ENCODE peak calls at places on chromosomes 1 and 21, in seven cellular contexts. One of them, this sample, is unnamed.

GRCh38 chr1:95041491-95042165 is 31.1 kb downstream of the ALG14 start:
- DNase-seq in upper lobe of right lung: no peak
- DNase-seq in B cell: no peak
- DNase-seq in GM23338: no peak
- DNase-seq in CD4-positive, alpha-beta T cell: no peak
- DNase-seq in type B pancreatic cell: no peak
- DNase-seq in AG04450: peak
- DNase-seq in this sample: peak

GRCh38 chr1:188386161-188386560 is 1557.4 kb downstream of the PLA2G4A start:
- DNase-seq in B cell: no peak
- DNase-seq in AG04450: no peak
- DNase-seq in GM23338: no peak
- DNase-seq in upper lobe of right lung: no peak
- DNase-seq in CD4-positive, alpha-beta T cell: no peak
- DNase-seq in type B pancreatic cell: no peak
- DNase-seq in this sample: no peak

GRCh38 chr1:171563675-171564074 is 58.4 kb upstream of the MYOCOS start:
- DNase-seq in upper lobe of right lung: no peak
- DNase-seq in type B pancreatic cell: no peak
- DNase-seq in CD4-positive, alpha-beta T cell: no peak
- DNase-seq in AG04450: peak
- DNase-seq in B cell: no peak
- DNase-seq in GM23338: no peak
- DNase-seq in this sample: peak

GRCh38 chr1:24929876-24930702 is at the start of gene RUNX3:
- DNase-seq in AG04450: no peak
- DNase-seq in type B pancreatic cell: no peak
- DNase-seq in B cell: peak
- DNase-seq in upper lobe of right lung: peak
- DNase-seq in GM23338: peak
- DNase-seq in CD4-positive, alpha-beta T cell: peak
- DNase-seq in this sample: no peak

GRCh38 chr1:14877224-14877623 is 276.3 kb upstream of the TMEM51 start:
- DNase-seq in CD4-positive, alpha-beta T cell: no peak
- DNase-seq in AG04450: no peak
- DNase-seq in type B pancreatic cell: no peak
- DNase-seq in upper lobe of right lung: no peak
- DNase-seq in GM23338: no peak
- DNase-seq in B cell: no peak
- DNase-seq in this sample: no peak

GRCh38 chr1:164479242-164479641 is 79.7 kb upstream of the PBX1 start:
- DNase-seq in AG04450: no peak
- DNase-seq in CD4-positive, alpha-beta T cell: no peak
- DNase-seq in B cell: no peak
- DNase-seq in upper lobe of right lung: no peak
- DNase-seq in type B pancreatic cell: no peak
- DNase-seq in GM23338: no peak
- DNase-seq in this sample: no peak

GRCh38 chr1:25054526-25054925 is 124.5 kb upstream of the RUNX3 start:
- DNase-seq in AG04450: no peak
- DNase-seq in CD4-positive, alpha-beta T cell: no peak
- DNase-seq in B cell: no peak
- DNase-seq in type B pancreatic cell: no peak
- DNase-seq in upper lobe of right lung: peak
- DNase-seq in GM23338: no peak
- DNase-seq in this sample: no peak

GRCh38 chr1:21706151-21706835 is 37.1 kb upstream of the RAP1GAP start:
- DNase-seq in B cell: peak
- DNase-seq in AG04450: no peak
- DNase-seq in type B pancreatic cell: no peak
- DNase-seq in upper lobe of right lung: no peak
- DNase-seq in GM23338: peak
- DNase-seq in CD4-positive, alpha-beta T cell: no peak
- DNase-seq in this sample: peak

GRCh38 chr1:7922301-7922700 is 18.3 kb downstream of the TNFRSF9 start:
- DNase-seq in GM23338: no peak
- DNase-seq in B cell: no peak
- DNase-seq in CD4-positive, alpha-beta T cell: no peak
- DNase-seq in AG04450: no peak
- DNase-seq in upper lobe of right lung: no peak
- DNase-seq in type B pancreatic cell: no peak
- DNase-seq in this sample: peak

GRCh38 chr1:245986404-245987221 is 520.5 kb downstream of the SMYD3 start:
- DNase-seq in AG04450: peak
- DNase-seq in type B pancreatic cell: no peak
- DNase-seq in B cell: no peak
- DNase-seq in CD4-positive, alpha-beta T cell: no peak
- DNase-seq in upper lobe of right lung: no peak
- DNase-seq in GM23338: no peak
- DNase-seq in this sample: peak

GRCh38 chr1:187006896-187007295 is 178.1 kb downstream of the PLA2G4A start:
- DNase-seq in AG04450: no peak
- DNase-seq in CD4-positive, alpha-beta T cell: no peak
- DNase-seq in B cell: no peak
- DNase-seq in upper lobe of right lung: no peak
- DNase-seq in GM23338: no peak
- DNase-seq in type B pancreatic cell: no peak
- DNase-seq in this sample: no peak

GRCh38 chr1:33363470-33363861 is 42.6 kb upstream of the A3GALT2 start:
- DNase-seq in upper lobe of right lung: no peak
- DNase-seq in AG04450: no peak
- DNase-seq in type B pancreatic cell: no peak
- DNase-seq in B cell: no peak
- DNase-seq in GM23338: no peak
- DNase-seq in CD4-positive, alpha-beta T cell: no peak
- DNase-seq in this sample: no peak

GRCh38 chr21:16117851-16118592 is 388.2 kb downstream of the USP25 start:
- DNase-seq in GM23338: no peak
- DNase-seq in upper lobe of right lung: no peak
- DNase-seq in type B pancreatic cell: no peak
- DNase-seq in B cell: no peak
- DNase-seq in CD4-positive, alpha-beta T cell: no peak
- DNase-seq in AG04450: peak
- DNase-seq in this sample: peak

GRCh38 chr1:40901886-40902633 is 39.9 kb upstream of the CITED4 start:
- DNase-seq in CD4-positive, alpha-beta T cell: no peak
- DNase-seq in GM23338: no peak
- DNase-seq in B cell: no peak
- DNase-seq in upper lobe of right lung: peak
- DNase-seq in type B pancreatic cell: no peak
- DNase-seq in AG04450: no peak
- DNase-seq in this sample: peak

GRCh38 chr21:34688145-34688544 is 19.4 kb downstream of the CLIC6 start:
- DNase-seq in AG04450: no peak
- DNase-seq in B cell: no peak
- DNase-seq in upper lobe of right lung: no peak
- DNase-seq in type B pancreatic cell: no peak
- DNase-seq in CD4-positive, alpha-beta T cell: no peak
- DNase-seq in GM23338: peak
- DNase-seq in this sample: peak

GRCh38 chr1:8031176-8031785 is 5.2 kb upstream of the ERRFI1 start:
- DNase-seq in upper lobe of right lung: no peak
- DNase-seq in type B pancreatic cell: no peak
- DNase-seq in B cell: no peak
- DNase-seq in CD4-positive, alpha-beta T cell: peak
- DNase-seq in GM23338: peak
- DNase-seq in AG04450: no peak
- DNase-seq in this sample: peak

GRCh38 chr1:79588719-79589118 is 582.2 kb upstream of the ADGRL4 start:
- DNase-seq in GM23338: peak
- DNase-seq in upper lobe of right lung: no peak
- DNase-seq in CD4-positive, alpha-beta T cell: no peak
- DNase-seq in type B pancreatic cell: no peak
- DNase-seq in AG04450: no peak
- DNase-seq in B cell: no peak
- DNase-seq in this sample: no peak

GRCh38 chr1:79592707-79593106 is 586.2 kb upstream of the ADGRL4 start:
- DNase-seq in GM23338: no peak
- DNase-seq in AG04450: no peak
- DNase-seq in upper lobe of right lung: no peak
- DNase-seq in type B pancreatic cell: no peak
- DNase-seq in B cell: no peak
- DNase-seq in CD4-positive, alpha-beta T cell: no peak
- DNase-seq in this sample: no peak

DNA sequence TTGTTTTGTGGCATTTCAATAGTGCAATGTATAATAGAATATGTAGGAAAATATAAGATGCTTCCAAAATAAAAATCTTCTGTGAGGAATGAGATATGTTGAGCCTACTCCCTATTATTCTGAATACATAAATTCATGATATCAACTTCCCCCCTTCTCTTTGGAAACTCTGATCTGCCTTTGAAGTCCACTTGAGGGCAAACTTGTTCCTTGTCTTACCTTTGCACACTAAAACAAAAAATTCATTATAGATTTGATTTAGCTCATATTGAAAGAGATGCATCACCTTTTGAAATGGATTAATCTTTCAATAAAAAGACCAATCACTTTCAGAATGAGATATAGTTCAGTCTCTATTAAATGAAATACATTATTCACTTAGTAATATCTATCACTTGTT is 580.7 kb upstream of the ADGRL4 start:
- DNase-seq in GM23338: no peak
- DNase-seq in CD4-positive, alpha-beta T cell: no peak
- DNase-seq in AG04450: no peak
- DNase-seq in type B pancreatic cell: no peak
- DNase-seq in upper lobe of right lung: no peak
- DNase-seq in B cell: no peak
- DNase-seq in this sample: peak
- TF ChIP-seq CTCF in GM23338: no peak
- TF ChIP-seq CTCF in CD4-positive, alpha-beta T cell: no peak
- TF ChIP-seq CTCF in AG04450: no peak
- TF ChIP-seq CTCF in type B pancreatic cell: no peak
- TF ChIP-seq CTCF in upper lobe of right lung: no peak
- TF ChIP-seq CTCF in B cell: peak
- TF ChIP-seq CTCF in this sample: peak

GRCh38 chr1:18183477-18183974 is 75.9 kb downstream of the IGSF21 start:
- DNase-seq in B cell: no peak
- DNase-seq in AG04450: no peak
- DNase-seq in upper lobe of right lung: no peak
- DNase-seq in CD4-positive, alpha-beta T cell: no peak
- DNase-seq in type B pancreatic cell: no peak
- DNase-seq in GM23338: no peak
- DNase-seq in this sample: no peak

GRCh38 chr1:18178125-18178524 is 70.5 kb downstream of the IGSF21 start:
- DNase-seq in upper lobe of right lung: no peak
- DNase-seq in B cell: peak
- DNase-seq in type B pancreatic cell: no peak
- DNase-seq in GM23338: no peak
- DNase-seq in AG04450: no peak
- DNase-seq in CD4-positive, alpha-beta T cell: no peak
- DNase-seq in this sample: no peak

GRCh38 chr1:18179009-18179408 is 71.4 kb downstream of the IGSF21 start:
- DNase-seq in type B pancreatic cell: no peak
- DNase-seq in B cell: no peak
- DNase-seq in AG04450: no peak
- DNase-seq in GM23338: no peak
- DNase-seq in CD4-positive, alpha-beta T cell: no peak
- DNase-seq in upper lobe of right lung: no peak
- DNase-seq in this sample: no peak

DNA sequence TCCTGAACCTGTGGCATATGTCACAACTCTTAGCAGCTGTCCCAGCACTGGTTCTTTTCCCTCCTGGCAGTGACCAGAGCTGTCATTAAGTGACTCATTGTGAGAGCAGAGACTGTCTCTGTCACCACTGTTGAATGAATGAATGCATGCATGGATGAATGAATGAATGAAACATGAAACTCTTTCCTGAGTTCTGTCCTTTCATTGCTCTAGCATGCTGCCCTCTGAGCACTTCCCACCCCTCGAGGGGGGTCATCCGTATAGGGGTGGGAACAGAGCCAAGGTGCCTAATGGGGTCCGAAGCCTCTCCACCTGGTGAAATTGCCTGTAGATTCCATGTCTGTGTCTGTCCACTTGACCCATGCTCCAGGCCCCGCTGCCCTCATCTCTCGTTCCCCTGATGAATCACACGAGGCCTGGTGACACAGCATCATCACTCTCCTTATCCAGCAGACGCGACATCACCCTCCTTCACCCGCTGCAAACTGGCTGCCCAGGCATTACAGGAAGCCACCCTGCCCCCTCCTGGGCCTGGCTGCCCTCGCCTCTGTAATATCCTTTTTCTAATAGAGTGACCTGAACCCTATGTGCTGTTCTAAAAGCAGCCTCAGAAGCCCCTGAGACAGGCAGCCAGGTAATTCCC is 75.0 kb downstream of the IGSF21 start:
- DNase-seq in B cell: no peak
- DNase-seq in AG04450: no peak
- DNase-seq in CD4-positive, alpha-beta T cell: no peak
- DNase-seq in type B pancreatic cell: no peak
- DNase-seq in upper lobe of right lung: no peak
- DNase-seq in GM23338: no peak
- DNase-seq in this sample: peak
- TF ChIP-seq CTCF in B cell: no peak
- TF ChIP-seq CTCF in AG04450: no peak
- TF ChIP-seq CTCF in CD4-positive, alpha-beta T cell: no peak
- TF ChIP-seq CTCF in type B pancreatic cell: no peak
- TF ChIP-seq CTCF in upper lobe of right lung: no peak
- TF ChIP-seq CTCF in GM23338: no peak
- TF ChIP-seq CTCF in this sample: no peak

GRCh38 chr1:46991083-46991923 is 32.2 kb upstream of the CYP4X1 start:
- DNase-seq in type B pancreatic cell: no peak
- DNase-seq in B cell: no peak
- DNase-seq in GM23338: peak
- DNase-seq in CD4-positive, alpha-beta T cell: no peak
- DNase-seq in AG04450: no peak
- DNase-seq in upper lobe of right lung: no peak
- DNase-seq in this sample: peak
- TF ChIP-seq CTCF in type B pancreatic cell: peak
- TF ChIP-seq CTCF in B cell: no peak
- TF ChIP-seq CTCF in GM23338: peak
- TF ChIP-seq CTCF in CD4-positive, alpha-beta T cell: no peak
- TF ChIP-seq CTCF in AG04450: no peak
- TF ChIP-seq CTCF in upper lobe of right lung: peak
- TF ChIP-seq CTCF in this sample: no peak

GRCh38 chr1:52059326-52059725 is 3.2 kb downstream of the BTF3L4 start:
- DNase-seq in AG04450: no peak
- DNase-seq in B cell: no peak
- DNase-seq in type B pancreatic cell: no peak
- DNase-seq in GM23338: no peak
- DNase-seq in CD4-positive, alpha-beta T cell: no peak
- DNase-seq in upper lobe of right lung: no peak
- DNase-seq in this sample: peak

GRCh38 chr1:52063192-52063591 is 7.1 kb downstream of the BTF3L4 start:
- DNase-seq in upper lobe of right lung: no peak
- DNase-seq in CD4-positive, alpha-beta T cell: no peak
- DNase-seq in B cell: no peak
- DNase-seq in GM23338: no peak
- DNase-seq in AG04450: no peak
- DNase-seq in type B pancreatic cell: no peak
- DNase-seq in this sample: no peak

GRCh38 chr1:52057876-52058275 is 1.8 kb downstream of the BTF3L4 start:
- DNase-seq in CD4-positive, alpha-beta T cell: no peak
- DNase-seq in upper lobe of right lung: no peak
- DNase-seq in AG04450: no peak
- DNase-seq in type B pancreatic cell: no peak
- DNase-seq in GM23338: peak
- DNase-seq in B cell: no peak
- DNase-seq in this sample: no peak

GRCh38 chr1:52059888-52060287 is 3.8 kb downstream of the BTF3L4 start:
- DNase-seq in upper lobe of right lung: no peak
- DNase-seq in CD4-positive, alpha-beta T cell: no peak
- DNase-seq in type B pancreatic cell: no peak
- DNase-seq in AG04450: no peak
- DNase-seq in GM23338: no peak
- DNase-seq in B cell: no peak
- DNase-seq in this sample: no peak

GRCh38 chr1:52060822-52061221 is 4.7 kb downstream of the BTF3L4 start:
- DNase-seq in CD4-positive, alpha-beta T cell: no peak
- DNase-seq in type B pancreatic cell: no peak
- DNase-seq in AG04450: no peak
- DNase-seq in upper lobe of right lung: no peak
- DNase-seq in GM23338: no peak
- DNase-seq in B cell: no peak
- DNase-seq in this sample: no peak
- TF ChIP-seq CTCF in CD4-positive, alpha-beta T cell: no peak
- TF ChIP-seq CTCF in type B pancreatic cell: no peak
- TF ChIP-seq CTCF in AG04450: no peak
- TF ChIP-seq CTCF in upper lobe of right lung: no peak
- TF ChIP-seq CTCF in GM23338: no peak
- TF ChIP-seq CTCF in B cell: no peak
- TF ChIP-seq CTCF in this sample: no peak